ENCODE peak calls at places on chromosomes 7 and 10, in six cellular contexts. One of them, this sample, is unnamed.

GRCh38 chr10:3045471-3046209 is 21.7 kb upstream of the PFKP start:
- DNase-seq in colonic mucosa: peak
- DNase-seq in body of pancreas: peak
- DNase-seq in AG04449: peak
- DNase-seq in prostate gland: no peak
- DNase-seq in HFF-Myc: no peak
- DNase-seq in this sample: peak

GRCh38 chr10:11178606-11179221 is 161.0 kb downstream of the CELF2 start:
- DNase-seq in colonic mucosa: peak
- DNase-seq in body of pancreas: peak
- DNase-seq in AG04449: peak
- DNase-seq in prostate gland: no peak
- DNase-seq in HFF-Myc: peak
- DNase-seq in this sample: no peak

GRCh38 chr10:69968830-69969229 is 83.8 kb upstream of the MACROH2A2 start:
- DNase-seq in colonic mucosa: no peak
- DNase-seq in body of pancreas: no peak
- DNase-seq in AG04449: no peak
- DNase-seq in prostate gland: no peak
- DNase-seq in HFF-Myc: no peak
- DNase-seq in this sample: peak

GRCh38 chr7:18361756-18362155 is 133.8 kb upstream of the HDAC9 start:
- DNase-seq in colonic mucosa: peak
- DNase-seq in body of pancreas: peak
- DNase-seq in AG04449: no peak
- DNase-seq in prostate gland: no peak
- DNase-seq in HFF-Myc: peak
- DNase-seq in this sample: peak

GRCh38 chr10:72753760-72754231 is 61.9 kb downstream of the MCU start:
- DNase-seq in colonic mucosa: no peak
- DNase-seq in body of pancreas: no peak
- DNase-seq in AG04449: no peak
- DNase-seq in prostate gland: no peak
- DNase-seq in HFF-Myc: no peak
- DNase-seq in this sample: no peak

GRCh38 chr7:91519241-91520200 is 255.3 kb downstream of the FZD1 start:
- DNase-seq in colonic mucosa: no peak
- DNase-seq in body of pancreas: no peak
- DNase-seq in AG04449: no peak
- DNase-seq in prostate gland: no peak
- DNase-seq in HFF-Myc: no peak
- DNase-seq in this sample: no peak

GRCh38 chr7:29588900-29589696 is 25.5 kb downstream of the PRR15 start:
- DNase-seq in colonic mucosa: peak
- DNase-seq in body of pancreas: peak
- DNase-seq in AG04449: no peak
- DNase-seq in prostate gland: no peak
- DNase-seq in HFF-Myc: no peak
- DNase-seq in this sample: peak

GRCh38 chr7:1457949-1458675 is 1.2 kb downstream of the MICALL2 start:
- DNase-seq in colonic mucosa: no peak
- DNase-seq in body of pancreas: no peak
- DNase-seq in AG04449: no peak
- DNase-seq in prostate gland: no peak
- DNase-seq in HFF-Myc: no peak
- DNase-seq in this sample: peak

GRCh38 chr7:144787127-144787526 is 48.7 kb downstream of the TPK1 start:
- DNase-seq in colonic mucosa: no peak
- DNase-seq in body of pancreas: no peak
- DNase-seq in AG04449: no peak
- DNase-seq in prostate gland: no peak
- DNase-seq in HFF-Myc: no peak
- DNase-seq in this sample: peak

GRCh38 chr7:3955751-3956696 is 655.0 kb downstream of the SDK1 start:
- DNase-seq in colonic mucosa: no peak
- DNase-seq in body of pancreas: no peak
- DNase-seq in AG04449: no peak
- DNase-seq in prostate gland: peak
- DNase-seq in HFF-Myc: no peak
- DNase-seq in this sample: peak

GRCh38 chr10:107434201-107434600 is 269.7 kb upstream of the SORCS1 start:
- DNase-seq in colonic mucosa: no peak
- DNase-seq in body of pancreas: no peak
- DNase-seq in AG04449: no peak
- DNase-seq in prostate gland: no peak
- DNase-seq in HFF-Myc: no peak
- DNase-seq in this sample: no peak

GRCh38 chr10:58998924-58999713 is 177.3 kb upstream of the PHYHIPL start:
- DNase-seq in colonic mucosa: no peak
- DNase-seq in body of pancreas: peak
- DNase-seq in AG04449: no peak
- DNase-seq in prostate gland: peak
- DNase-seq in HFF-Myc: no peak
- DNase-seq in this sample: no peak

GRCh38 chr7:32592721-32593120 is 97.4 kb downstream of the AVL9 start:
- DNase-seq in colonic mucosa: no peak
- DNase-seq in body of pancreas: no peak
- DNase-seq in AG04449: no peak
- DNase-seq in prostate gland: no peak
- DNase-seq in HFF-Myc: no peak
- DNase-seq in this sample: no peak

GRCh38 chr7:85160223-85160622 is 26.6 kb downstream of the SEMA3D start:
- DNase-seq in colonic mucosa: no peak
- DNase-seq in body of pancreas: no peak
- DNase-seq in AG04449: no peak
- DNase-seq in prostate gland: no peak
- DNase-seq in HFF-Myc: no peak
- DNase-seq in this sample: no peak

DNA sequence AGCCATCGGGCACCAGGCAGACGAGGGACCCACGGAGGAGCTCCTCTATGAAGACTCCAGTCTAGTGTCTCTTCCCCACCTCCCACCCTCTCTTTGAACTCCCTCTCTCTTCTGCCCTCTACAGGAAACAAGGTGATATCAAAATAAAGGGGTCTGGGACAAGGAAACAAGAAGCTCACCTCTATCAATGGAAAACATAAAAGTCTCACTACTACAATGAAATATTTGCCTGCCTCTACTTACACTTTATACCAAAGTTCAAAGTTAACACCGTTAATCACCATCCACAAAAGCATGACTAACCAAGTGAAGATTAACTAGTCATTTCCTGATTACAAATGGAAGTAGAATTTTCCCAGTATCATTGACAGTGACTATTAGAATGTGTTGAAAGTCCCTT is 82.2 kb downstream of the PARD3 start:
- DNase-seq in colonic mucosa: no peak
- DNase-seq in body of pancreas: no peak
- DNase-seq in AG04449: no peak
- DNase-seq in prostate gland: no peak
- DNase-seq in HFF-Myc: no peak
- DNase-seq in this sample: peak
- TF ChIP-seq CTCF in colonic mucosa: no peak
- TF ChIP-seq CTCF in body of pancreas: no peak
- TF ChIP-seq CTCF in AG04449: no peak
- TF ChIP-seq CTCF in prostate gland: no peak
- TF ChIP-seq CTCF in HFF-Myc: peak
- TF ChIP-seq CTCF in this sample: peak

DNA sequence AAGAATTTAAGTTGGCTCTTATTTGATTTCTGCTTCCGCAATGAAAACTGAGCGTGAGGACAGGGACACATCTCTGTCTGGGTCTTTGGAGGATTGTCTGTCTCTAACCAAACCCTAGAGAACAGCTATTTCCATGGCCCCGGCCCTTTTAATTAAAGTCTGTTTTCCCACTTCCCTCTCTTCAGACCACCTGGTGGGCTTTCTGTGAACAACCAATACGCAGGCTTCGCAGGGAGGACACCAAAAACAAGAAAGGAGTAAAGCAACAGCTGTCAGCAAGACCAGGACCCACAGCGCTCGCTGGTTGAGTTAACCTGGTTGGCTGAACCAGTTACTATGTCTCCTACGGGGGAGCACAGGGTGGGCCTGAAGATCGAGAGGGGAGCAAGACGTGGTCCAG is 217.1 kb upstream of the FRMD4A start:
- DNase-seq in colonic mucosa: no peak
- DNase-seq in body of pancreas: no peak
- DNase-seq in AG04449: no peak
- DNase-seq in prostate gland: no peak
- DNase-seq in HFF-Myc: no peak
- DNase-seq in this sample: no peak
- TF ChIP-seq CTCF in colonic mucosa: no peak
- TF ChIP-seq CTCF in body of pancreas: no peak
- TF ChIP-seq CTCF in AG04449: no peak
- TF ChIP-seq CTCF in prostate gland: no peak
- TF ChIP-seq CTCF in HFF-Myc: no peak
- TF ChIP-seq CTCF in this sample: no peak

GRCh38 chr10:109127363-109127762 is 795.9 kb downstream of the XPNPEP1 start:
- DNase-seq in colonic mucosa: no peak
- DNase-seq in body of pancreas: no peak
- DNase-seq in AG04449: no peak
- DNase-seq in prostate gland: no peak
- DNase-seq in HFF-Myc: no peak
- DNase-seq in this sample: no peak

GRCh38 chr10:109126541-109126940 is 796.8 kb downstream of the XPNPEP1 start:
- DNase-seq in colonic mucosa: no peak
- DNase-seq in body of pancreas: no peak
- DNase-seq in AG04449: no peak
- DNase-seq in prostate gland: no peak
- DNase-seq in HFF-Myc: no peak
- DNase-seq in this sample: no peak

DNA sequence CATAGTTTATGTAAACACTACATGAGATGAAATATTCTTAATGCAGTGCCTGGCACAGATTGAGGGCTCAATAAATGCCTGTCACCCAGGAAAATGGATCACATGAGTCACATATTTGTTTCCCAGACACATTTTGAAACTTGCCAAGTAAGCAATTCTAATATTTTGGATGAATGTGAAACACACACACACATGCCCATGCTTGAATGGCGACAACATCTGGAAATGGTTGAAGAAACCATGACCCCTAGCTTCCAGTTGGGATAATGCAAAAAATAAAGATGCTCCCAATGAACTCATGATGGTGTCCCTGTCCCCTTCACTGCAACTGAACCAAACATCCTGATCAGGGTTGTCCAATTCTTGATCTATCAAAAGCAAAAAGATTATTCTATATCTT is 797.3 kb downstream of the XPNPEP1 start:
- DNase-seq in colonic mucosa: no peak
- DNase-seq in body of pancreas: peak
- DNase-seq in AG04449: no peak
- DNase-seq in prostate gland: no peak
- DNase-seq in HFF-Myc: no peak
- DNase-seq in this sample: no peak
- TF ChIP-seq CTCF in colonic mucosa: no peak
- TF ChIP-seq CTCF in body of pancreas: peak
- TF ChIP-seq CTCF in AG04449: no peak
- TF ChIP-seq CTCF in prostate gland: no peak
- TF ChIP-seq CTCF in HFF-Myc: peak
- TF ChIP-seq CTCF in this sample: peak

DNA sequence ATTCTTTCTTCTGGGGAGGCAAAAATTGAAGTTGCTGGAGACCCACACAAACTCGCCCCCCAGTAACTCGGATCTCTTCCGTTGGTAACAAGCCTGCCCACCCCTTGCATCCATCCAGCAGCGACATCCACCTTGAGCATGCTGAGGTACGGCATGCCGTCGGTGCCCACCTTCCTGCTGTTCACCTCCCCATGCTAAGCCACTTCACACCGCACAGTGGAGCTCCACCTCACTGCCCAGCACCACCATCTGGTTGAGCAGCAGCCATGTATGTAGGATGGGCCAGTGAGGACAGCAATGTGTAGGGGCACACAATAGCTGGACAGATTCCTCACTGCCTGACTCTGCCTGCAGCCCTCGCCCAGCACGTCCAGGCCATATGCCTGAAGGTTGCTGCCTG is 138.1 kb upstream of the ZNF92 start:
- DNase-seq in colonic mucosa: no peak
- DNase-seq in body of pancreas: no peak
- DNase-seq in AG04449: no peak
- DNase-seq in prostate gland: no peak
- DNase-seq in HFF-Myc: no peak
- DNase-seq in this sample: no peak
- TF ChIP-seq CTCF in colonic mucosa: no peak
- TF ChIP-seq CTCF in body of pancreas: no peak
- TF ChIP-seq CTCF in AG04449: no peak
- TF ChIP-seq CTCF in prostate gland: no peak
- TF ChIP-seq CTCF in HFF-Myc: no peak
- TF ChIP-seq CTCF in this sample: no peak

GRCh38 chr10:109324721-109325120 is 598.6 kb downstream of the XPNPEP1 start:
- DNase-seq in colonic mucosa: no peak
- DNase-seq in body of pancreas: no peak
- DNase-seq in AG04449: no peak
- DNase-seq in prostate gland: no peak
- DNase-seq in HFF-Myc: no peak
- DNase-seq in this sample: no peak

GRCh38 chr10:109327266-109327665 is 596.0 kb downstream of the XPNPEP1 start:
- DNase-seq in colonic mucosa: no peak
- DNase-seq in body of pancreas: no peak
- DNase-seq in AG04449: no peak
- DNase-seq in prostate gland: no peak
- DNase-seq in HFF-Myc: no peak
- DNase-seq in this sample: no peak

GRCh38 chr10:109328001-109328400 is 595.3 kb downstream of the XPNPEP1 start:
- DNase-seq in colonic mucosa: no peak
- DNase-seq in body of pancreas: no peak
- DNase-seq in AG04449: no peak
- DNase-seq in prostate gland: no peak
- DNase-seq in HFF-Myc: no peak
- DNase-seq in this sample: no peak
- TF ChIP-seq CTCF in colonic mucosa: no peak
- TF ChIP-seq CTCF in body of pancreas: no peak
- TF ChIP-seq CTCF in AG04449: no peak
- TF ChIP-seq CTCF in prostate gland: no peak
- TF ChIP-seq CTCF in HFF-Myc: no peak
- TF ChIP-seq CTCF in this sample: no peak

GRCh38 chr7:79507161-79507560 is 53.7 kb upstream of the MAGI2 start:
- DNase-seq in colonic mucosa: no peak
- DNase-seq in body of pancreas: no peak
- DNase-seq in AG04449: no peak
- DNase-seq in prostate gland: no peak
- DNase-seq in HFF-Myc: no peak
- DNase-seq in this sample: no peak
- TF ChIP-seq CTCF in colonic mucosa: no peak
- TF ChIP-seq CTCF in body of pancreas: no peak
- TF ChIP-seq CTCF in AG04449: no peak
- TF ChIP-seq CTCF in prostate gland: no peak
- TF ChIP-seq CTCF in HFF-Myc: no peak
- TF ChIP-seq CTCF in this sample: no peak